ENCODE peak calls at places on chromosome 6, in five cellular contexts. C is ecto neural progenitor cell, A is GM10248, H is lower lobe of right lung, K is IMR-90. G is an unnamed sample.
A peak's percentile ranks its signal among the peaks of the same experiment; 100 is the strongest.

GRCh38 chr6:152461556-152461955 is 175.6 kb downstream of the SYNE1 start:
- DNase-seq in A (no peak), C (no peak), H (no peak), K (peak; percentile 35), G (no peak)

GRCh38 chr6:27250277-27250954 is 2.9 kb downstream of the PRSS16 start:
- DNase-seq in C (no peak), A (no peak), K (no peak), H (no peak), G (no peak)

GRCh38 chr6:31129130-31129529 is 8.9 kb upstream of the CDSN start:
- DNase-seq in K (no peak), C (no peak), H (no peak), A (no peak), G (no peak)

GRCh38 chr6:87968435-87969278 is 79.0 kb upstream of the SPACA1 start:
- DNase-seq in A (peak; percentile 13), K (no peak), C (no peak), H (peak; percentile 64), G (no peak)

GRCh38 chr6:4608361-4609115 is 167.7 kb upstream of the CDYL start:
- DNase-seq in C (no peak), K (no peak), A (no peak), H (no peak), G (no peak)

GRCh38 chr6:34391711-34392496 is 565 bp downstream of the NUDT3 start:
- DNase-seq in C (peak; percentile 79), A (peak; percentile 53), H (peak; percentile 79), K (peak; percentile 38), G (peak; percentile 58)

GRCh38 chr6:79170431-79170830 is 64.1 kb downstream of the HMGN3 start:
- DNase-seq in A (no peak), K (no peak), H (no peak), C (no peak), G (no peak)

GRCh38 chr6:3363296-3364025 is 93.4 kb downstream of the SLC22A23 start:
- DNase-seq in C (no peak), A (no peak), H (peak; percentile 89), K (no peak), G (no peak)